ENCODE peak calls at places on chromosomes 4 and X, in five cellular contexts. One of them, this sample, is unnamed.

GRCh38 chr4:26015133-26015651 is 101.2 kb downstream of the SMIM20 start:
- DNase-seq in uterus: peak; percentile 60
- DNase-seq in WERI-Rb-1: no peak
- DNase-seq in transverse colon: no peak
- DNase-seq in brain microvascular endothelial cell: peak; percentile 86
- DNase-seq in this sample: peak; percentile 67

GRCh38 chr4:165909947-165910346 is 36.9 kb downstream of the TLL1 start:
- DNase-seq in uterus: no peak
- DNase-seq in WERI-Rb-1: no peak
- DNase-seq in transverse colon: no peak
- DNase-seq in brain microvascular endothelial cell: no peak
- DNase-seq in this sample: no peak

GRCh38 chrX:18855919-18856644 is 127.8 kb downstream of the PHKA2 start:
- DNase-seq in uterus: no peak
- DNase-seq in WERI-Rb-1: no peak
- DNase-seq in transverse colon: no peak
- DNase-seq in brain microvascular endothelial cell: peak; percentile 43
- DNase-seq in this sample: no peak

GRCh38 chrX:144627947-144628346 is 619.4 kb upstream of the SPANXN1 start:
- DNase-seq in uterus: no peak
- DNase-seq in WERI-Rb-1: no peak
- DNase-seq in transverse colon: no peak
- DNase-seq in brain microvascular endothelial cell: no peak
- DNase-seq in this sample: no peak

GRCh38 chrX:125646195-125646594 is 326.5 kb downstream of the TEX13C start:
- DNase-seq in uterus: no peak
- DNase-seq in WERI-Rb-1: peak; percentile 13
- DNase-seq in transverse colon: no peak
- DNase-seq in brain microvascular endothelial cell: no peak
- DNase-seq in this sample: no peak

GRCh38 chrX:107716045-107716684 is 59.4 kb downstream of the TSC22D3 start:
- DNase-seq in uterus: no peak
- DNase-seq in WERI-Rb-1: peak; percentile 19
- DNase-seq in transverse colon: peak; percentile 28
- DNase-seq in brain microvascular endothelial cell: no peak
- DNase-seq in this sample: no peak

GRCh38 chr4:175273995-175274753 is 356.0 kb downstream of the ADAM29 start:
- DNase-seq in uterus: no peak
- DNase-seq in WERI-Rb-1: no peak
- DNase-seq in transverse colon: no peak
- DNase-seq in brain microvascular endothelial cell: no peak
- DNase-seq in this sample: no peak

GRCh38 chrX:20606831-20607230 is 340.1 kb upstream of the RPS6KA3 start:
- DNase-seq in uterus: no peak
- DNase-seq in WERI-Rb-1: no peak
- DNase-seq in transverse colon: no peak
- DNase-seq in brain microvascular endothelial cell: no peak
- DNase-seq in this sample: no peak

GRCh38 chrX:39445336-39445735 is 644.1 kb downstream of the MID1IP1 start:
- DNase-seq in uterus: no peak
- DNase-seq in WERI-Rb-1: peak; percentile 46
- DNase-seq in transverse colon: peak; percentile 20
- DNase-seq in brain microvascular endothelial cell: no peak
- DNase-seq in this sample: no peak

GRCh38 chr4:167613381-167613780 is 379.1 kb upstream of the SPOCK3 start:
- DNase-seq in uterus: no peak
- DNase-seq in WERI-Rb-1: no peak
- DNase-seq in transverse colon: no peak
- DNase-seq in brain microvascular endothelial cell: no peak
- DNase-seq in this sample: no peak

GRCh38 chr4:101973331-101973730 is 182.8 kb downstream of the BANK1 start:
- DNase-seq in uterus: no peak
- DNase-seq in WERI-Rb-1: no peak
- DNase-seq in transverse colon: no peak
- DNase-seq in brain microvascular endothelial cell: no peak
- DNase-seq in this sample: no peak

GRCh38 chrX:117335209-117335608 is 781.4 kb downstream of the KLHL13 start:
- DNase-seq in uterus: no peak
- DNase-seq in WERI-Rb-1: no peak
- DNase-seq in transverse colon: no peak
- DNase-seq in brain microvascular endothelial cell: no peak
- DNase-seq in this sample: no peak
- H3K27ac ChIP-seq in uterus: no peak overlapping the region
- H3K27ac ChIP-seq in WERI-Rb-1: no peak overlapping the region
- H3K27ac ChIP-seq in transverse colon: no peak overlapping the region
- H3K27ac ChIP-seq in brain microvascular endothelial cell: no peak overlapping the region
- H3K27ac ChIP-seq in this sample: no peak overlapping the region

GRCh38 chrX:119667111-119667928 is 25.6 kb downstream of the SEPTIN6 start:
- DNase-seq in uterus: peak; percentile 27
- DNase-seq in WERI-Rb-1: no peak
- DNase-seq in transverse colon: no peak
- DNase-seq in brain microvascular endothelial cell: no peak
- DNase-seq in this sample: peak; percentile 51
- H3K27ac ChIP-seq in uterus: peak overlapping the region; percentile 19
- H3K27ac ChIP-seq in WERI-Rb-1: no peak overlapping the region
- H3K27ac ChIP-seq in transverse colon: no peak overlapping the region
- H3K27ac ChIP-seq in brain microvascular endothelial cell: no peak overlapping the region
- H3K27ac ChIP-seq in this sample: no peak overlapping the region

GRCh38 chr4:108356209-108356535 is 187.4 kb upstream of the LEF1 start:
- DNase-seq in uterus: no peak
- DNase-seq in WERI-Rb-1: no peak
- DNase-seq in transverse colon: no peak
- DNase-seq in brain microvascular endothelial cell: no peak
- DNase-seq in this sample: no peak
- H3K27ac ChIP-seq in uterus: no peak overlapping the region
- H3K27ac ChIP-seq in WERI-Rb-1: no peak overlapping the region
- H3K27ac ChIP-seq in transverse colon: no peak overlapping the region
- H3K27ac ChIP-seq in brain microvascular endothelial cell: no peak overlapping the region
- H3K27ac ChIP-seq in this sample: no peak overlapping the region

DNA sequence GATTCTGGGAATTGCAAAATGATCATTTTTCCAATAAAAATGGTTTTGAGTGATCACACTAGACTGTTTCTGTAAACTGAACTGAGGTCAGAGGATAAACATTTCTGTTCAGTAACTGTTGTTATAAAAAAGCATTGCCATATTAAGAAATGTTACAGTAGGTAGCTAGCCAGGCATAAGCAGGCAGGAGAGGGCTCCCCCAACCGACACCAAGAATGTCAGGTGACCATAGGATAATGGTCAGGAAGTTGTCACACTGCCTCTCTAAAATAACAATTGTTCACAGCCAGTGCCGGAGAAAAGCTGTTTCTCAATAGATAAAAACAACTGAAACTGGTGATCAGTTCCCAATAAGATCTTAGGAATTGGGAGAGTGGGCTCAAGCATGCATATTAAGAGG is 306.2 kb upstream of the SLIT2 start:
- DNase-seq in uterus: no peak
- DNase-seq in WERI-Rb-1: no peak
- DNase-seq in transverse colon: no peak
- DNase-seq in brain microvascular endothelial cell: no peak
- DNase-seq in this sample: no peak
- H3K27ac ChIP-seq in uterus: no peak overlapping the region
- H3K27ac ChIP-seq in WERI-Rb-1: no peak overlapping the region
- H3K27ac ChIP-seq in transverse colon: no peak overlapping the region
- H3K27ac ChIP-seq in brain microvascular endothelial cell: peak overlapping the region; percentile 70
- H3K27ac ChIP-seq in this sample: no peak overlapping the region